ENCODE peak calls at places on chromosomes 11 and 22, in four cellular contexts. T is GM03348, D is AG09309, F is NCI-H345. C is an unnamed sample.
A peak's percentile ranks its signal among the peaks of the same experiment; 100 is the strongest.

GRCh38 chr22:47131611-47132427 is 369.4 kb downstream of the TBC1D22A start:
- DNase-seq in T (no peak), D (no peak), F (no peak), C (no peak)

GRCh38 chr11:70522613-70523311 is 124.4 kb downstream of the CTTN start:
- DNase-seq in T (no peak), D (no peak), F (peak; percentile 95), C (no peak)

GRCh38 chr11:65224939-65225283 is 36.9 kb upstream of the POLA2 start:
- DNase-seq in T (peak; percentile 76), D (peak; percentile 39), F (no peak), C (no peak)

GRCh38 chr11:59729884-59730283 is 16.2 kb upstream of the OR10V1 start:
- DNase-seq in T (no peak), D (no peak), F (no peak), C (no peak)

GRCh38 chr11:65498977-65499712 is at the start of gene MALAT1:
- DNase-seq in T (peak; percentile 72), D (no peak), F (peak; percentile 96), C (peak; percentile 94)

GRCh38 chr11:104705475-104706195 is 192.6 kb downstream of the CASP12 start:
- DNase-seq in T (no peak), D (no peak), F (no peak), C (peak; percentile 79)

GRCh38 chr22:43909708-43910107 is 13.9 kb upstream of the PNPLA3 start:
- DNase-seq in T (no peak), D (no peak), F (no peak), C (no peak)

GRCh38 chr11:623999-624704 is 603 bp downstream of the CDHR5 start:
- DNase-seq in T (no peak), D (no peak), F (no peak), C (no peak)

GRCh38 chr11:112213753-112214152 is 12.5 kb upstream of the PTS start:
- DNase-seq in T (no peak), D (no peak), F (no peak), C (no peak)

GRCh38 chr11:64074239-64074638 is 38.5 kb downstream of the FLRT1 start:
- DNase-seq in T (no peak), D (no peak), F (no peak), C (no peak)

GRCh38 chr11:1298695-1299492 is 10.5 kb downstream of the TOLLIP start:
- DNase-seq in T (peak; percentile 91), D (peak; percentile 33), F (peak; percentile 81), C (no peak)

GRCh38 chr11:58688779-58689503 is 42.8 kb downstream of the GLYAT start:
- DNase-seq in T (no peak), D (no peak), F (no peak), C (no peak)

GRCh38 chr11:61107888-61108287 is 5.6 kb downstream of the CD5 start:
- DNase-seq in T (no peak), D (no peak), F (no peak), C (no peak)